ENCODE peak calls at places on chromosomes 2 and 18, in four cellular contexts. One of them, this sample, is unnamed.

GRCh38 chr2:100482741-100483140 is 12.5 kb downstream of the NMS start:
- DNase-seq in stimulated activated CD8-positive, alpha-beta memory T cell treated with anti-CD3 and anti-CD28 coated beads, Interleukin-15, amount 100 ng/mL, for 1 hour: no peak
- DNase-seq in ELR: peak
- DNase-seq in activated T-cell treated with anti-CD3 and anti-CD28 coated beads, Interleukin-2, amount 50 U/mL, for 4 hours: no peak
- DNase-seq in this sample: no peak

GRCh38 chr18:25056456-25056855 is 295.5 kb downstream of the ZNF521 start:
- DNase-seq in stimulated activated CD8-positive, alpha-beta memory T cell treated with anti-CD3 and anti-CD28 coated beads, Interleukin-15, amount 100 ng/mL, for 1 hour: no peak
- DNase-seq in ELR: no peak
- DNase-seq in activated T-cell treated with anti-CD3 and anti-CD28 coated beads, Interleukin-2, amount 50 U/mL, for 4 hours: no peak
- DNase-seq in this sample: no peak

GRCh38 chr18:13376841-13377351 is 158.3 kb downstream of the LDLRAD4 start:
- DNase-seq in stimulated activated CD8-positive, alpha-beta memory T cell treated with anti-CD3 and anti-CD28 coated beads, Interleukin-15, amount 100 ng/mL, for 1 hour: no peak
- DNase-seq in ELR: no peak
- DNase-seq in activated T-cell treated with anti-CD3 and anti-CD28 coated beads, Interleukin-2, amount 50 U/mL, for 4 hours: peak
- DNase-seq in this sample: peak

GRCh38 chr18:60910534-60910933 is 422.7 kb upstream of the CDH20 start:
- DNase-seq in stimulated activated CD8-positive, alpha-beta memory T cell treated with anti-CD3 and anti-CD28 coated beads, Interleukin-15, amount 100 ng/mL, for 1 hour: no peak
- DNase-seq in ELR: no peak
- DNase-seq in activated T-cell treated with anti-CD3 and anti-CD28 coated beads, Interleukin-2, amount 50 U/mL, for 4 hours: no peak
- DNase-seq in this sample: no peak

GRCh38 chr2:23901966-23902942 is 24.7 kb downstream of the ATAD2B start:
- DNase-seq in stimulated activated CD8-positive, alpha-beta memory T cell treated with anti-CD3 and anti-CD28 coated beads, Interleukin-15, amount 100 ng/mL, for 1 hour: no peak
- DNase-seq in ELR: peak
- DNase-seq in activated T-cell treated with anti-CD3 and anti-CD28 coated beads, Interleukin-2, amount 50 U/mL, for 4 hours: no peak
- DNase-seq in this sample: no peak

GRCh38 chr2:178484245-178485041 is 4.2 kb downstream of the PLEKHA3 start:
- DNase-seq in stimulated activated CD8-positive, alpha-beta memory T cell treated with anti-CD3 and anti-CD28 coated beads, Interleukin-15, amount 100 ng/mL, for 1 hour: no peak
- DNase-seq in ELR: peak
- DNase-seq in activated T-cell treated with anti-CD3 and anti-CD28 coated beads, Interleukin-2, amount 50 U/mL, for 4 hours: no peak
- DNase-seq in this sample: no peak

GRCh38 chr18:59141294-59142068 is 1.8 kb downstream of the SEC11C start:
- DNase-seq in stimulated activated CD8-positive, alpha-beta memory T cell treated with anti-CD3 and anti-CD28 coated beads, Interleukin-15, amount 100 ng/mL, for 1 hour: no peak
- DNase-seq in ELR: no peak
- DNase-seq in activated T-cell treated with anti-CD3 and anti-CD28 coated beads, Interleukin-2, amount 50 U/mL, for 4 hours: no peak
- DNase-seq in this sample: no peak

GRCh38 chr18:51038110-51038509 is 8.1 kb downstream of the SMAD4 start:
- DNase-seq in stimulated activated CD8-positive, alpha-beta memory T cell treated with anti-CD3 and anti-CD28 coated beads, Interleukin-15, amount 100 ng/mL, for 1 hour: no peak
- DNase-seq in ELR: no peak
- DNase-seq in activated T-cell treated with anti-CD3 and anti-CD28 coated beads, Interleukin-2, amount 50 U/mL, for 4 hours: no peak
- DNase-seq in this sample: no peak

GRCh38 chr18:35029103-35029502 is 12.1 kb upstream of the MAPRE2 start:
- DNase-seq in stimulated activated CD8-positive, alpha-beta memory T cell treated with anti-CD3 and anti-CD28 coated beads, Interleukin-15, amount 100 ng/mL, for 1 hour: no peak
- DNase-seq in ELR: peak
- DNase-seq in activated T-cell treated with anti-CD3 and anti-CD28 coated beads, Interleukin-2, amount 50 U/mL, for 4 hours: no peak
- DNase-seq in this sample: no peak

GRCh38 chr2:12717988-12718661 is 1.4 kb downstream of the TRIB2 start:
- DNase-seq in stimulated activated CD8-positive, alpha-beta memory T cell treated with anti-CD3 and anti-CD28 coated beads, Interleukin-15, amount 100 ng/mL, for 1 hour: no peak
- DNase-seq in ELR: peak
- DNase-seq in activated T-cell treated with anti-CD3 and anti-CD28 coated beads, Interleukin-2, amount 50 U/mL, for 4 hours: peak
- DNase-seq in this sample: peak

GRCh38 chr18:77001979-77002378 is 130.6 kb downstream of the MBP start:
- DNase-seq in stimulated activated CD8-positive, alpha-beta memory T cell treated with anti-CD3 and anti-CD28 coated beads, Interleukin-15, amount 100 ng/mL, for 1 hour: no peak
- DNase-seq in ELR: no peak
- DNase-seq in activated T-cell treated with anti-CD3 and anti-CD28 coated beads, Interleukin-2, amount 50 U/mL, for 4 hours: no peak
- DNase-seq in this sample: no peak

GRCh38 chr18:55234366-55235093 is 275.3 kb upstream of the CCDC68 start:
- DNase-seq in stimulated activated CD8-positive, alpha-beta memory T cell treated with anti-CD3 and anti-CD28 coated beads, Interleukin-15, amount 100 ng/mL, for 1 hour: peak
- DNase-seq in ELR: peak
- DNase-seq in activated T-cell treated with anti-CD3 and anti-CD28 coated beads, Interleukin-2, amount 50 U/mL, for 4 hours: peak
- DNase-seq in this sample: peak

GRCh38 chr2:106192752-106193490 is 1.2 kb downstream of the UXS1 start:
- DNase-seq in stimulated activated CD8-positive, alpha-beta memory T cell treated with anti-CD3 and anti-CD28 coated beads, Interleukin-15, amount 100 ng/mL, for 1 hour: no peak
- DNase-seq in ELR: peak
- DNase-seq in activated T-cell treated with anti-CD3 and anti-CD28 coated beads, Interleukin-2, amount 50 U/mL, for 4 hours: peak
- DNase-seq in this sample: peak

GRCh38 chr2:151159109-151159690 is 102.5 kb downstream of the RBM43 start:
- DNase-seq in stimulated activated CD8-positive, alpha-beta memory T cell treated with anti-CD3 and anti-CD28 coated beads, Interleukin-15, amount 100 ng/mL, for 1 hour: no peak
- DNase-seq in ELR: no peak
- DNase-seq in activated T-cell treated with anti-CD3 and anti-CD28 coated beads, Interleukin-2, amount 50 U/mL, for 4 hours: no peak
- DNase-seq in this sample: no peak

GRCh38 chr18:23735021-23735464 is 45.8 kb downstream of the LAMA3 start:
- DNase-seq in stimulated activated CD8-positive, alpha-beta memory T cell treated with anti-CD3 and anti-CD28 coated beads, Interleukin-15, amount 100 ng/mL, for 1 hour: no peak
- DNase-seq in ELR: no peak
- DNase-seq in activated T-cell treated with anti-CD3 and anti-CD28 coated beads, Interleukin-2, amount 50 U/mL, for 4 hours: no peak
- DNase-seq in this sample: no peak

GRCh38 chr2:133780099-133780996 is 212.1 kb upstream of the NCKAP5 start:
- DNase-seq in stimulated activated CD8-positive, alpha-beta memory T cell treated with anti-CD3 and anti-CD28 coated beads, Interleukin-15, amount 100 ng/mL, for 1 hour: no peak
- DNase-seq in ELR: peak
- DNase-seq in activated T-cell treated with anti-CD3 and anti-CD28 coated beads, Interleukin-2, amount 50 U/mL, for 4 hours: no peak
- DNase-seq in this sample: no peak

GRCh38 chr2:235860111-235860510 is 308.1 kb downstream of the GBX2 start:
- DNase-seq in stimulated activated CD8-positive, alpha-beta memory T cell treated with anti-CD3 and anti-CD28 coated beads, Interleukin-15, amount 100 ng/mL, for 1 hour: no peak
- DNase-seq in ELR: no peak
- DNase-seq in activated T-cell treated with anti-CD3 and anti-CD28 coated beads, Interleukin-2, amount 50 U/mL, for 4 hours: no peak
- DNase-seq in this sample: no peak

GRCh38 chr2:33417093-33417492 is 59.4 kb upstream of the RASGRP3 start:
- DNase-seq in stimulated activated CD8-positive, alpha-beta memory T cell treated with anti-CD3 and anti-CD28 coated beads, Interleukin-15, amount 100 ng/mL, for 1 hour: no peak
- DNase-seq in ELR: peak
- DNase-seq in activated T-cell treated with anti-CD3 and anti-CD28 coated beads, Interleukin-2, amount 50 U/mL, for 4 hours: no peak
- DNase-seq in this sample: no peak

GRCh38 chr18:55256568-55257289 is 297.5 kb upstream of the CCDC68 start:
- DNase-seq in stimulated activated CD8-positive, alpha-beta memory T cell treated with anti-CD3 and anti-CD28 coated beads, Interleukin-15, amount 100 ng/mL, for 1 hour: no peak
- DNase-seq in ELR: peak
- DNase-seq in activated T-cell treated with anti-CD3 and anti-CD28 coated beads, Interleukin-2, amount 50 U/mL, for 4 hours: no peak
- DNase-seq in this sample: no peak

GRCh38 chr2:98308068-98308467 is 38.2 kb upstream of the CNGA3 start:
- DNase-seq in stimulated activated CD8-positive, alpha-beta memory T cell treated with anti-CD3 and anti-CD28 coated beads, Interleukin-15, amount 100 ng/mL, for 1 hour: no peak
- DNase-seq in ELR: peak
- DNase-seq in activated T-cell treated with anti-CD3 and anti-CD28 coated beads, Interleukin-2, amount 50 U/mL, for 4 hours: no peak
- DNase-seq in this sample: no peak

GRCh38 chr2:9744256-9745004 is 98.8 kb upstream of the TAF1B start:
- DNase-seq in stimulated activated CD8-positive, alpha-beta memory T cell treated with anti-CD3 and anti-CD28 coated beads, Interleukin-15, amount 100 ng/mL, for 1 hour: no peak
- DNase-seq in ELR: no peak
- DNase-seq in activated T-cell treated with anti-CD3 and anti-CD28 coated beads, Interleukin-2, amount 50 U/mL, for 4 hours: no peak
- DNase-seq in this sample: no peak

GRCh38 chr2:119242276-119243119 is 18.9 kb downstream of the STEAP3 start:
- DNase-seq in stimulated activated CD8-positive, alpha-beta memory T cell treated with anti-CD3 and anti-CD28 coated beads, Interleukin-15, amount 100 ng/mL, for 1 hour: no peak
- DNase-seq in ELR: no peak
- DNase-seq in activated T-cell treated with anti-CD3 and anti-CD28 coated beads, Interleukin-2, amount 50 U/mL, for 4 hours: no peak
- DNase-seq in this sample: no peak